ENCODE peak calls at places on chromosomes 3 and 15, in six cellular contexts. E, H, K, C, D and P are unnamed samples.

GRCh38 chr3:7144696-7145308 is 283.9 kb downstream of the GRM7 start:
- DNase-seq in E (no peak), H (peak; percentile 10), K (peak; percentile 16), C (no peak), D (peak; percentile 23), P (no peak)

GRCh38 chr3:58667229-58667628 is 655 bp upstream of the FAM3D start:
- DNase-seq in E (no peak), H (no peak), K (no peak), C (no peak), D (no peak), P (no peak)

GRCh38 chr3:108008931-108009635 is 81.7 kb downstream of the CD47 start:
- DNase-seq in E (no peak), H (no peak), K (no peak), C (no peak), D (no peak), P (no peak)

GRCh38 chr3:100089802-100090668 is 24.3 kb downstream of the FILIP1L start:
- DNase-seq in E (no peak), H (no peak), K (no peak), C (no peak), D (peak; percentile 67), P (no peak)

GRCh38 chr3:46987485-46988401 is 8.3 kb downstream of the NBEAL2 start:
- DNase-seq in E (no peak), H (peak; percentile 38), K (no peak), C (peak; percentile 95), D (no peak), P (no peak)

GRCh38 chr15:72358532-72359180 is 17.2 kb downstream of the HEXA start:
- DNase-seq in E (peak; percentile 86), H (peak; percentile 24), K (no peak), C (peak; percentile 55), D (peak; percentile 88), P (peak; percentile 84)

GRCh38 chr3:101383156-101383575 is 62.8 kb upstream of the IMPG2 start:
- DNase-seq in E (no peak), H (no peak), K (no peak), C (no peak), D (no peak), P (no peak)

GRCh38 chr3:61425356-61425755 is 136.0 kb upstream of the PTPRG start:
- DNase-seq in E (no peak), H (no peak), K (no peak), C (no peak), D (no peak), P (no peak)

GRCh38 chr15:67240235-67241131 is 14.0 kb downstream of the AAGAB start:
- DNase-seq in E (no peak), H (peak; percentile 66), K (peak; percentile 41), C (peak; percentile 59), D (peak; percentile 40), P (no peak)

GRCh38 chr3:66797916-66798560 is 200.1 kb upstream of the KBTBD8 start:
- DNase-seq in E (no peak), H (peak; percentile 24), K (no peak), C (peak; percentile 47), D (no peak), P (peak; percentile 54)

GRCh38 chr3:133282239-133282638 is 117.6 kb upstream of the BFSP2 start:
- DNase-seq in E (no peak), H (no peak), K (no peak), C (no peak), D (no peak), P (no peak)

GRCh38 chr3:194076486-194076885 is 59.5 kb upstream of the HES1 start:
- DNase-seq in E (no peak), H (peak; percentile 58), K (no peak), C (peak; percentile 40), D (no peak), P (no peak)

GRCh38 chr3:120064641-120065040 is 29.6 kb downstream of the GSK3B start:
- DNase-seq in E (no peak), H (no peak), K (no peak), C (no peak), D (no peak), P (no peak)

GRCh38 chr3:21142949-21143348 is 608.1 kb downstream of the ZNF385D start:
- DNase-seq in E (no peak), H (no peak), K (no peak), C (no peak), D (no peak), P (no peak)

GRCh38 chr3:188848947-188849346 is 322.8 kb upstream of the TPRG1 start:
- DNase-seq in E (no peak), H (no peak), K (no peak), C (no peak), D (no peak), P (no peak)

GRCh38 chr15:65970937-65971740 is 101.8 kb downstream of the RAB11A start:
- DNase-seq in E (no peak), H (no peak), K (no peak), C (no peak), D (no peak), P (no peak)

GRCh38 chr3:179801263-179801662 is 148.4 kb downstream of the USP13 start:
- DNase-seq in E (no peak), H (no peak), K (no peak), C (no peak), D (peak; percentile 33), P (no peak)

DNA sequence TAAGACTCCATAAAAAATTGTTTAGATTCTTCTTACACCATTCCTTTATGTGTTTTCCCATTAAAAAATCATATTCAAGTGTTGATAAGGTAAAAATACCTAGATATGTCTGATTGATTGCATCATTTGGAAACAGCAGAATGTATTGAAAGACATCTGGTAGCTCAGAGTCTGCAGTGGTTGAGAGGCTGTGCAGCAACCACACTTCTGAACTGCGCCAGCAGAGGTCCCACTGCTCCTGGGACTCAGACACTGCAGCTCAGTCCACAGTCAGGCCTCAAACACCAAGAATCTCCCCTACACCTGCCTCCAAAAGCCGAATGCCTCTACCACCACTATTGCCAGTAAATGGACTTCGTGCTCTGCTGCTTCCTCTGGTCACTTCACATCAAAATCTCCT is 176.9 kb upstream of the LMCD1 start:
- DNase-seq in E (no peak), H (peak; percentile 30), K (peak; percentile 15), C (peak; percentile 50), D (peak; percentile 58), P (peak; percentile 56)
- TF ChIP-seq CTCF in E (no peak), H (peak; percentile 23), K (no peak), C (no peak), D (peak; percentile 71), P (peak; percentile 53)

GRCh38 chr15:100880139-100880896 is 687 bp downstream of the ALDH1A3 start:
- DNase-seq in E (no peak), H (no peak), K (no peak), C (no peak), D (no peak), P (no peak)

GRCh38 chr15:100878130-100878529 is 1.5 kb upstream of the ALDH1A3 start:
- DNase-seq in E (no peak), H (no peak), K (no peak), C (no peak), D (no peak), P (no peak)

GRCh38 chr15:100878601-100879000 is 1.0 kb upstream of the ALDH1A3 start:
- DNase-seq in E (no peak), H (no peak), K (no peak), C (no peak), D (no peak), P (no peak)

GRCh38 chr15:100879461-100880138 is at the start of gene ALDH1A3:
- DNase-seq in E (no peak), H (peak; percentile 74), K (peak; percentile 57), C (peak; percentile 52), D (peak; percentile 93), P (no peak)

DNA sequence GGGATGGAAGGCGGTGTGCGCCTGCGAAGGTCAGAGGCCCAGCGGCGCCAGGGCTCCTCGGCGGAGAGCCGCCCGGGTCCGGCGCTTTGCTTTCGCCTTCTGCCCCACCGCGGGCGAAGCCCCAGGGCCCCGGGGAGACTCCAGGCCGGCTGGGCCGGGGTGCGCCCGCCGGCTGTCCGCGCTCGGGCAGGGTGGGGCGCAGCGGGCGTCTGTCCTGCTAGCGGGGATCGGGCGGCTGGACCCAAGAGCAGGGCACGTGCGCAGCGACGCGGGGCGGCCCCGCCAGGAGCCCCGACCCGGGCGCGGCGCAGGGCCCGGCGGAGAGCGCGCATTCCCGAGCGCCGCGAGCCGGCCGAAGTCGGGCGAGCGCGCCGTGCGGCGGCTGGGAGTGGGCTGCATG is 585 bp upstream of the ALDH1A3 start:
- DNase-seq in E (no peak), H (peak; percentile 28), K (no peak), C (no peak), D (no peak), P (no peak)
- H3K4me3 ChIP-seq in E (peak overlapping the region; percentile 65), H (no peak overlapping the region), K (no peak overlapping the region), C (peak overlapping the region; percentile 46), D (peak overlapping the region; percentile 77), P (peak overlapping the region; percentile 29)

GRCh38 chr3:38455639-38456430 is 2.1 kb downstream of the ACVR2B start:
- DNase-seq in E (no peak), H (no peak), K (no peak), C (no peak), D (no peak), P (no peak)
- H3K27ac ChIP-seq in E (peak overlapping the region; percentile 98), H (peak overlapping the region; percentile 89), K (peak overlapping the region; percentile 90), C (peak overlapping the region; percentile 82), D (no peak overlapping the region), P (peak overlapping the region; percentile 73)

DNA sequence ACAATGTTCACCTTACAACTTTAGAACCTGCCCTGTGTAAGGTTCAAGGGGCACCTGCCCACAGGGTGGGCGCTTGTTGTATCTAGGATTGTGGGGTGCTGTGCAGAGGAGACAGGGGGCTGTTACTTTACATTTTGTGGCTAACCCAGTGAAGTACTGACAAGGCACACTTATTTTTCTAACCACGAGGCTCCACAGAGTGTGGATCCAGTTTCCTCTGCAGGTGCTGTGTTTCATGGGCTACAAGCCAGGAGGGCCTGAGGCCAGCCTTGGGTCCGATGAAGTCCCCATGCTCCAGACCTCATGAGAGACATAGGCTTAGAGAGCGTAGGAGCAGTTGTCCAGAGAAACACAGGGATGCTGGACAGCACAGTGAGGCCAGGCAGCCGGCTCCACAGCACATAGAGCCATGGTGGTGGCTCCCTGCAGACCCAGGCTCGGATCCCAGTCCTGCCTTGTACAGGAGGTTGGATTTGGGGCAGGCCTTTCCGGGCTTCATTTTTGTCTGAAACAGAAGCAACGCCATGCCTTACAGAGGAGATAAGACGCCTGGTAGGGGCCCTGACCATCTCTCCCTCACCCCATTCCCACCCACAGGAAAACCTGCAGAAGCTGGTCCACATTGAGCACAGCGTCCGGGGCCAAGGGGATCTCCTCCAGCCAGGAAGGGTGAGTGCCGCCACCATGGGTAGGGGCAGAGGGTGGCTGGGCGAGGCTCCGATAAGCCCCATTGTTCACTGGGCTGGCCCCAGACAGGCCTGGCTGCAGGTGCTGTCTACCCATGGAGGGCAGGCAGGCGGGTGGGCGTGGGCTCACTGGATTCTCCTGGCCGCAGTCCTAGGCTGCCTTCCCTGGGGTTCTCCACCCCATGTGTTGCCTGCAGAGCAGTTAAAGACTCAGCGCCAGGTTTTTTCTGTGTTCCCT is 40.1 kb upstream of the NR2C2 start:
- DNase-seq in E (no peak), H (no peak), K (no peak), C (no peak), D (no peak), P (no peak)
- TF ChIP-seq CTCF in E (no peak), H (no peak), K (no peak), C (no peak), D (no peak), P (no peak)